ENCODE peak calls at places on chromosomes 13 and 19, in ten cellular contexts. Q is right cardiac atrium; H is IMR-90; J is cardiac muscle cell; U is CD8-positive, alpha-beta memory T cell; P is ovary; R is dorsolateral prefrontal cortex; W is left ventricle myocardium inferior; M is AG04449; V is mammary epithelial cell. N is an unnamed sample.

GRCh38 chr13:57286511-57287098 is 119.6 kb downstream of the PRR20E start:
- DNase-seq in U (no peak), H (no peak), J (no peak), V (no peak), M (no peak), Q (peak; percentile 30), P (no peak), R (no peak), W (no peak), N (no peak)

GRCh38 chr19:12779162-12779993 is 4.0 kb upstream of the HOOK2 start:
- DNase-seq in J (peak; percentile 58), R (no peak), U (no peak), Q (peak; percentile 89), H (peak; percentile 77), M (no peak), V (peak; percentile 32), W (peak; percentile 73), P (peak; percentile 83), N (peak; percentile 83)

GRCh38 chr19:38710928-38711725 is 33.1 kb downstream of the CAPN12 start:
- DNase-seq in U (no peak), J (no peak), P (no peak), V (peak; percentile 90), H (no peak), W (no peak), R (no peak), M (no peak), Q (peak; percentile 63), N (no peak)

GRCh38 chr19:18340990-18341868 is 831 bp downstream of the PGPEP1 start:
- DNase-seq in Q (peak; percentile 80), R (peak; percentile 50), H (peak; percentile 42), W (peak; percentile 48), U (peak; percentile 49), J (peak; percentile 29), V (no peak), M (no peak), P (peak; percentile 63), N (no peak)

GRCh38 chr13:110529522-110530311 is 31.8 kb downstream of the RAB20 start:
- DNase-seq in W (no peak), Q (peak; percentile 51), R (no peak), V (no peak), P (no peak), J (no peak), M (no peak), H (no peak), U (no peak), N (no peak)

GRCh38 chr13:94761407-94761806 is 49.1 kb upstream of the SOX21 start:
- DNase-seq in H (no peak), R (no peak), M (no peak), P (no peak), W (no peak), J (no peak), Q (no peak), V (no peak), U (no peak), N (no peak)

GRCh38 chr19:42629191-42629590 is 34.5 kb upstream of the CEACAM8 start:
- DNase-seq in R (no peak), V (peak; percentile 21), U (no peak), M (no peak), W (no peak), Q (no peak), H (no peak), P (no peak), J (no peak), N (no peak)

GRCh38 chr19:11279505-11280236 is 16.3 kb upstream of the TSPAN16 start:
- DNase-seq in U (peak; percentile 30), H (no peak), W (no peak), R (no peak), J (no peak), Q (no peak), M (no peak), V (no peak), P (no peak), N (peak; percentile 23)

GRCh38 chr19:7635670-7636069 is 1.2 kb upstream of the STXBP2 start:
- DNase-seq in V (no peak), U (no peak), J (no peak), H (no peak), W (no peak), Q (no peak), R (no peak), P (no peak), M (no peak), N (no peak)
- H3K4me3 ChIP-seq in V (no peak overlapping the region), U (no peak overlapping the region), J (no peak overlapping the region), H (no peak overlapping the region), W (peak overlapping the region; percentile 4), Q (no peak overlapping the region), R (no peak overlapping the region), P (no peak overlapping the region), M (no peak overlapping the region), N (no peak overlapping the region)

GRCh38 chr19:41324921-41325639 is 15.1 kb downstream of the CCDC97 start:
- DNase-seq in J (peak; percentile 65), U (peak; percentile 54), M (no peak), H (peak; percentile 90), V (no peak), W (peak; percentile 77), P (peak; percentile 80), Q (peak; percentile 93), R (no peak), N (no peak)

GRCh38 chr19:41325640-41325946 is 15.6 kb downstream of the CCDC97 start:
- DNase-seq in U (no peak), J (no peak), M (no peak), V (no peak), Q (no peak), P (peak; percentile 44), W (no peak), R (no peak), H (no peak), N (no peak)

GRCh38 chr19:41323023-41323422 is 13.1 kb downstream of the CCDC97 start:
- DNase-seq in W (peak; percentile 45), V (no peak), R (no peak), H (peak; percentile 92), M (no peak), J (no peak), Q (peak; percentile 73), U (no peak), P (peak; percentile 71), N (no peak)

GRCh38 chr19:41323430-41324125 is 13.6 kb downstream of the CCDC97 start:
- DNase-seq in W (peak; percentile 62), M (peak; percentile 86), R (no peak), Q (peak; percentile 89), H (peak; percentile 98), P (peak; percentile 85), J (no peak), V (no peak), U (no peak), N (peak; percentile 96)

DNA sequence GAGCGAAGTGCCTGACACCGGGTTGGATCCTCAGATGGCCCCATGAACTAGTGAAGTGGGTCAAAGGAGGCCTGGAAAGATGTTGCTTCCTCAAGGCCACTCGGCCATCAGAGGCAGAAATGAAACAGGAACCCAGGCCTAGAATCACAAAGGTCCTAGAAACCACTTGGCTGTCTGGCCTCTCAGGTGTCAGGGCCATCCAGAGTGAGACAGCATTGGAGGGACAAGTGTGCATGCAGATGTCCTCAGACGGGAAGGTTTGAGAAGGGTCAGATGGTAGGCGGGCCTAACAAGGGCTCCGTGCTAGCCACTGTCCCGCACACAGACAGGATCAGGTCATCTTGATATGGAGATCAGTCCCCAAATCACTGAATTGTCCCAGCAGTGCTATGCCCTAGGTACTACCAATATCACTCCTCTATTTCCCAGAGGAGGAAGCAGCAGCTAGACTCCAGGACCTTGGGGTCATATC is 14.3 kb downstream of the CCDC97 start:
- DNase-seq in U (no peak), R (no peak), H (no peak), Q (no peak), J (no peak), V (no peak), P (no peak), M (no peak), W (no peak), N (no peak)
- H3K4me3 ChIP-seq in U (no peak overlapping the region), R (peak overlapping the region; percentile 53), H (no peak overlapping the region), Q (no peak overlapping the region), J (no peak overlapping the region), V (no peak overlapping the region), P (no peak overlapping the region), M (no peak overlapping the region), W (no peak overlapping the region), N (no peak overlapping the region)

DNA sequence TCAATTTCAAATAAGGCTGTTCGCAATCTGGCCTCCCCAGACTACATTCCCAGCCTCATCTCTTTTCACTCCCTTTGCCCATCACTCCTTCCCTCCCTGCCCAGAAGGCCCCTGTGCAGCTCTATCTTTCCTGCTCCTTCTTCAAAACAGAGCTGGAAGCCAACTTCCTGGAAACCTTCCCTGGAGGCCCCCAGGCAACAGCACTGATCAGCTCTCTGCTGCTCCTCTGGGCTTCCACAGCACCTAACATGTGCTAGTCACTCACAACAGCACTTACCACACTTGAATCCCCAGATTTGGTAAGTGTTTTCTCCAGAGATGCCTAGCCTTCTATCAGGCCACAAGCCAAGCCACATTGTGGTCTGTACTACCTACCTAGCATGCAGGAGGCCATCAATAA is 9.5 kb downstream of the SMAD9 start:
- DNase-seq in P (no peak), H (no peak), U (no peak), R (no peak), J (no peak), M (no peak), V (no peak), W (no peak), Q (no peak), N (no peak)
- H3K4me3 ChIP-seq in P (no peak overlapping the region), H (no peak overlapping the region), U (no peak overlapping the region), R (no peak overlapping the region), J (no peak overlapping the region), M (no peak overlapping the region), V (no peak overlapping the region), W (no peak overlapping the region), Q (no peak overlapping the region), N (no peak overlapping the region)

GRCh38 chr13:84961023-84961422 is 838.2 kb downstream of the SLITRK6 start:
- DNase-seq in W (no peak), H (no peak), M (no peak), R (no peak), Q (no peak), U (no peak), V (no peak), J (no peak), P (no peak), N (no peak)

GRCh38 chr13:84962849-84963248 is 836.4 kb downstream of the SLITRK6 start:
- DNase-seq in J (no peak), Q (no peak), R (no peak), H (no peak), W (no peak), V (no peak), U (no peak), P (no peak), M (no peak), N (no peak)

GRCh38 chr13:84959818-84960217 is 839.4 kb downstream of the SLITRK6 start:
- DNase-seq in U (no peak), Q (no peak), P (no peak), H (no peak), W (no peak), M (no peak), V (no peak), J (no peak), R (no peak), N (no peak)

DNA sequence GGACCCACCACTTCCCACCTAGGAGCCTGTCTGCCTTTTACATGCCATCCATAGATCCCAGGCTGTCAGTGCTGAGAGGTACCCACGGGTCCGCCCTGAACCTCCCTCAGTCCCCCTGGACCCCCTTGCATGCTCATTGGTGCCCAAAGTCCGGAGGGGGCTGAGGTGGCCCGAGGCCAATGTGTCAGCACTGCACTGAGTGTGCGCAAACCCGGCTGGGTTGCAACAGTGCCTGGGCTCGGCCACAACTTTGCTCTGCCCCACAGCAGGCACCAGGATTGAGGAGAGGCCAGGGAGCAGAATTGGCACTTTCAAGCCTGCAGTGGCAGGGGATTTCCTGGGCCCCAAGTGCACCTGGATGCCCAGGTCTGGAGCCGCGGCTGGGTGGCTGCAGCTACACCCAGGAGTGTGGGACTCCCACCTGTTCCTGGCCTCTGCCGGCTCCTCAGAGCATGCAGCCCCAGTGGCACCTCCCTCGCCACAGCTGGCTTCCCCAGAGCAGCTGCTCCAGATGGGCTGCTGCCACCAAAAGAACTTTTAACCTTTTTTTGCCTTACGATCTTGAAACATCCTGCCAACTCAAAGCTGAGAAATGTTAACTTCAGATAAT is 837.0 kb downstream of the SLITRK6 start:
- DNase-seq in R (no peak), U (no peak), M (no peak), P (no peak), H (no peak), J (no peak), W (no peak), Q (no peak), V (no peak), N (no peak)
- H3K4me3 ChIP-seq in R (no peak overlapping the region), U (no peak overlapping the region), M (no peak overlapping the region), P (no peak overlapping the region), H (no peak overlapping the region), J (no peak overlapping the region), W (no peak overlapping the region), Q (no peak overlapping the region), V (no peak overlapping the region), N (no peak overlapping the region)